ENCODE peak calls at places on chromosomes 2 and 18, in seven cellular contexts. One of them, this sample, is unnamed.
A peak's percentile ranks its signal among the peaks of the same experiment; 100 is the strongest.

GRCh38 chr2:232028631-232029030 is 67.1 kb downstream of the DIS3L2 start:
- DNase-seq in hepatocyte: no peak
- DNase-seq in heart left ventricle: no peak
- DNase-seq in neural progenitor cell: no peak
- DNase-seq in mammary epithelial cell: peak; percentile 15
- DNase-seq in uterus: no peak
- DNase-seq in adrenal gland: no peak
- DNase-seq in this sample: no peak

GRCh38 chr2:222707102-222707688 is 35.7 kb downstream of the MOGAT1 start:
- DNase-seq in mammary epithelial cell: no peak
- DNase-seq in neural progenitor cell: no peak
- DNase-seq in uterus: no peak
- DNase-seq in hepatocyte: no peak
- DNase-seq in adrenal gland: no peak
- DNase-seq in heart left ventricle: no peak
- DNase-seq in this sample: no peak

GRCh38 chr2:219769044-219770030 is 141.9 kb downstream of the SLC4A3 start:
- DNase-seq in heart left ventricle: peak; percentile 83
- DNase-seq in hepatocyte: no peak
- DNase-seq in neural progenitor cell: no peak
- DNase-seq in uterus: peak; percentile 68
- DNase-seq in adrenal gland: peak; percentile 34
- DNase-seq in mammary epithelial cell: peak; percentile 6
- DNase-seq in this sample: no peak

GRCh38 chr18:22558945-22559385 is 141.2 kb upstream of the CTAGE1 start:
- DNase-seq in hepatocyte: peak; percentile 89
- DNase-seq in adrenal gland: peak; percentile 88
- DNase-seq in mammary epithelial cell: peak; percentile 59
- DNase-seq in uterus: peak; percentile 65
- DNase-seq in heart left ventricle: peak; percentile 73
- DNase-seq in neural progenitor cell: peak; percentile 49
- DNase-seq in this sample: peak; percentile 81

GRCh38 chr18:52339891-52340371 is at the start of gene DCC:
- DNase-seq in adrenal gland: peak; percentile 16
- DNase-seq in mammary epithelial cell: peak; percentile 53
- DNase-seq in uterus: no peak
- DNase-seq in hepatocyte: peak; percentile 77
- DNase-seq in heart left ventricle: no peak
- DNase-seq in neural progenitor cell: peak; percentile 87
- DNase-seq in this sample: no peak

GRCh38 chr2:102473020-102473419 is at the start of gene SLC9A4:
- DNase-seq in mammary epithelial cell: peak; percentile 39
- DNase-seq in heart left ventricle: no peak
- DNase-seq in hepatocyte: peak; percentile 63
- DNase-seq in uterus: no peak
- DNase-seq in adrenal gland: peak; percentile 65
- DNase-seq in neural progenitor cell: peak; percentile 54
- DNase-seq in this sample: no peak

GRCh38 chr18:69998523-69998987 is 50.9 kb upstream of the CD226 start:
- DNase-seq in hepatocyte: no peak
- DNase-seq in heart left ventricle: no peak
- DNase-seq in uterus: no peak
- DNase-seq in neural progenitor cell: no peak
- DNase-seq in mammary epithelial cell: no peak
- DNase-seq in adrenal gland: no peak
- DNase-seq in this sample: no peak

GRCh38 chr2:123502926-123503325 is 522.2 kb upstream of the CNTNAP5 start:
- DNase-seq in neural progenitor cell: no peak
- DNase-seq in uterus: no peak
- DNase-seq in mammary epithelial cell: peak; percentile 93
- DNase-seq in heart left ventricle: no peak
- DNase-seq in adrenal gland: no peak
- DNase-seq in hepatocyte: no peak
- DNase-seq in this sample: no peak

GRCh38 chr18:36899289-36899688 is 70.4 kb downstream of the KIAA1328 start:
- DNase-seq in adrenal gland: no peak
- DNase-seq in heart left ventricle: no peak
- DNase-seq in mammary epithelial cell: peak; percentile 26
- DNase-seq in uterus: no peak
- DNase-seq in hepatocyte: peak; percentile 11
- DNase-seq in neural progenitor cell: peak; percentile 31
- DNase-seq in this sample: no peak

GRCh38 chr2:19540739-19541503 is 182.5 kb upstream of the OSR1 start:
- DNase-seq in uterus: no peak
- DNase-seq in neural progenitor cell: no peak
- DNase-seq in mammary epithelial cell: peak; percentile 92
- DNase-seq in heart left ventricle: no peak
- DNase-seq in adrenal gland: peak; percentile 31
- DNase-seq in hepatocyte: peak; percentile 24
- DNase-seq in this sample: no peak

GRCh38 chr2:210288376-210288775 is 26.6 kb downstream of the MYL1 start:
- DNase-seq in neural progenitor cell: no peak
- DNase-seq in heart left ventricle: no peak
- DNase-seq in adrenal gland: no peak
- DNase-seq in uterus: no peak
- DNase-seq in mammary epithelial cell: no peak
- DNase-seq in hepatocyte: no peak
- DNase-seq in this sample: no peak

GRCh38 chr18:35470440-35470839 is 27.3 kb downstream of the INO80C start:
- DNase-seq in uterus: no peak
- DNase-seq in heart left ventricle: no peak
- DNase-seq in hepatocyte: no peak
- DNase-seq in mammary epithelial cell: no peak
- DNase-seq in adrenal gland: no peak
- DNase-seq in neural progenitor cell: no peak
- DNase-seq in this sample: no peak

GRCh38 chr2:241777167-241777685 is 604 bp downstream of the GAL3ST2 start:
- DNase-seq in adrenal gland: no peak
- DNase-seq in mammary epithelial cell: no peak
- DNase-seq in neural progenitor cell: no peak
- DNase-seq in heart left ventricle: no peak
- DNase-seq in uterus: no peak
- DNase-seq in hepatocyte: no peak
- DNase-seq in this sample: peak; percentile 69

GRCh38 chr2:159249955-159250723 is 36.4 kb downstream of the WDSUB1 start:
- DNase-seq in hepatocyte: peak; percentile 47
- DNase-seq in adrenal gland: peak; percentile 85
- DNase-seq in heart left ventricle: no peak
- DNase-seq in uterus: peak; percentile 28
- DNase-seq in neural progenitor cell: no peak
- DNase-seq in mammary epithelial cell: peak; percentile 94
- DNase-seq in this sample: peak; percentile 78

GRCh38 chr2:46161329-46161728 is 135.9 kb upstream of the EPAS1 start:
- DNase-seq in neural progenitor cell: no peak
- DNase-seq in uterus: no peak
- DNase-seq in heart left ventricle: no peak
- DNase-seq in mammary epithelial cell: no peak
- DNase-seq in adrenal gland: no peak
- DNase-seq in hepatocyte: no peak
- DNase-seq in this sample: no peak

GRCh38 chr2:233638836-233639235 is 2.6 kb downstream of the UGT1A10 start:
- DNase-seq in neural progenitor cell: no peak
- DNase-seq in adrenal gland: no peak
- DNase-seq in mammary epithelial cell: no peak
- DNase-seq in heart left ventricle: no peak
- DNase-seq in uterus: no peak
- DNase-seq in hepatocyte: no peak
- DNase-seq in this sample: no peak

GRCh38 chr2:105114551-105114950 is 76.7 kb downstream of the MRPS9 start:
- DNase-seq in uterus: no peak
- DNase-seq in heart left ventricle: no peak
- DNase-seq in adrenal gland: no peak
- DNase-seq in hepatocyte: peak; percentile 72
- DNase-seq in neural progenitor cell: peak; percentile 74
- DNase-seq in mammary epithelial cell: peak; percentile 14
- DNase-seq in this sample: no peak

GRCh38 chr2:138228101-138228500 is 263.8 kb downstream of the HNMT start:
- DNase-seq in uterus: no peak
- DNase-seq in neural progenitor cell: no peak
- DNase-seq in mammary epithelial cell: no peak
- DNase-seq in hepatocyte: no peak
- DNase-seq in heart left ventricle: no peak
- DNase-seq in adrenal gland: no peak
- DNase-seq in this sample: no peak

GRCh38 chr2:47869859-47870258 is 36.4 kb downstream of the FBXO11 start:
- DNase-seq in mammary epithelial cell: no peak
- DNase-seq in hepatocyte: no peak
- DNase-seq in uterus: no peak
- DNase-seq in neural progenitor cell: peak; percentile 65
- DNase-seq in adrenal gland: no peak
- DNase-seq in heart left ventricle: no peak
- DNase-seq in this sample: no peak

GRCh38 chr2:118696786-118697465 is 150.5 kb downstream of the EN1 start:
- DNase-seq in hepatocyte: no peak
- DNase-seq in neural progenitor cell: no peak
- DNase-seq in mammary epithelial cell: no peak
- DNase-seq in uterus: no peak
- DNase-seq in adrenal gland: no peak
- DNase-seq in heart left ventricle: no peak
- DNase-seq in this sample: no peak

GRCh38 chr2:240982821-240983281 is 15.6 kb upstream of the SNED1 start:
- DNase-seq in uterus: no peak
- DNase-seq in neural progenitor cell: no peak
- DNase-seq in adrenal gland: peak; percentile 0
- DNase-seq in mammary epithelial cell: no peak
- DNase-seq in hepatocyte: no peak
- DNase-seq in heart left ventricle: peak; percentile 54
- DNase-seq in this sample: peak; percentile 42

GRCh38 chr2:179486969-179487752 is 222.5 kb upstream of the SESTD1 start:
- DNase-seq in heart left ventricle: no peak
- DNase-seq in neural progenitor cell: no peak
- DNase-seq in hepatocyte: no peak
- DNase-seq in uterus: no peak
- DNase-seq in adrenal gland: no peak
- DNase-seq in mammary epithelial cell: no peak
- DNase-seq in this sample: no peak

GRCh38 chr18:23106575-23106974 is 28.7 kb upstream of the CABLES1 start:
- DNase-seq in neural progenitor cell: no peak
- DNase-seq in hepatocyte: peak; percentile 83
- DNase-seq in heart left ventricle: no peak
- DNase-seq in uterus: no peak
- DNase-seq in adrenal gland: peak; percentile 56
- DNase-seq in mammary epithelial cell: peak; percentile 96
- DNase-seq in this sample: peak; percentile 81

GRCh38 chr2:101759162-101759561 is 61.7 kb downstream of the MAP4K4 start:
- DNase-seq in heart left ventricle: no peak
- DNase-seq in mammary epithelial cell: peak; percentile 87
- DNase-seq in hepatocyte: peak; percentile 61
- DNase-seq in neural progenitor cell: no peak
- DNase-seq in adrenal gland: peak; percentile 14
- DNase-seq in uterus: peak; percentile 46
- DNase-seq in this sample: no peak

GRCh38 chr2:217650716-217651360 is 352.0 kb downstream of the TNS1 start:
- DNase-seq in adrenal gland: peak; percentile 61
- DNase-seq in heart left ventricle: no peak
- DNase-seq in uterus: no peak
- DNase-seq in mammary epithelial cell: peak; percentile 63
- DNase-seq in neural progenitor cell: peak; percentile 83
- DNase-seq in hepatocyte: peak; percentile 88
- DNase-seq in this sample: peak; percentile 53

GRCh38 chr2:202115385-202116060 is 42.5 kb downstream of the KIAA2012 start:
- DNase-seq in mammary epithelial cell: peak; percentile 14
- DNase-seq in hepatocyte: no peak
- DNase-seq in adrenal gland: no peak
- DNase-seq in heart left ventricle: no peak
- DNase-seq in neural progenitor cell: no peak
- DNase-seq in uterus: no peak
- DNase-seq in this sample: no peak

GRCh38 chr2:226526731-226527130 is 272.9 kb downstream of the IRS1 start:
- DNase-seq in heart left ventricle: no peak
- DNase-seq in uterus: no peak
- DNase-seq in adrenal gland: no peak
- DNase-seq in neural progenitor cell: no peak
- DNase-seq in mammary epithelial cell: no peak
- DNase-seq in hepatocyte: no peak
- DNase-seq in this sample: no peak
- H3K4me3 ChIP-seq in heart left ventricle: no peak overlapping the region
- H3K4me3 ChIP-seq in uterus: no peak overlapping the region
- H3K4me3 ChIP-seq in adrenal gland: no peak overlapping the region
- H3K4me3 ChIP-seq in neural progenitor cell: no peak overlapping the region
- H3K4me3 ChIP-seq in mammary epithelial cell: no peak overlapping the region
- H3K4me3 ChIP-seq in hepatocyte: no peak overlapping the region
- H3K4me3 ChIP-seq in this sample: no peak overlapping the region

DNA sequence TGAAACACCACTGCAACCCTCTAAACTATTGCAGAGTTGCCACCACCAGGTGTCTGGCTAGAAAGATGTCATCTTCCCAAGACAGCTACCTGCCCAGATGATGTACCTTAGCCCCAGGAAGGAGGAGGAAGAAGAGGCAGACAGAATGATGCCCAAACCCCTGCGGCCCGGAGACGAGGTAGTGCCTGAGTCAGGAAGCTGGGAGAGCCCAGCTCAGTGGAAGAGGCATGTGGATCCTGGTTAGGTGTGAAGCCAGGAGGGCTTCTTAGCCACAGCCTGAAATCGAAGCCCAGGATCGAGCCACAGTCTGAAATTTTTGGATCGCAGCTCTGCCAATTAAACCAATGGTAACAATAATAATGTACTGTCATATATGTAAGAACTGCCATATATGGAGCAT is 19.1 kb upstream of the CYP1B1 start:
- DNase-seq in hepatocyte: no peak
- DNase-seq in adrenal gland: no peak
- DNase-seq in heart left ventricle: no peak
- DNase-seq in mammary epithelial cell: no peak
- DNase-seq in uterus: no peak
- DNase-seq in neural progenitor cell: no peak
- DNase-seq in this sample: no peak
- H3K27me3 ChIP-seq in hepatocyte: no peaks in the 10 kb centered on the region
- H3K27me3 ChIP-seq in adrenal gland: no peaks in the 10 kb centered on the region
- H3K27me3 ChIP-seq in heart left ventricle: no peaks in the 10 kb centered on the region
- H3K27me3 ChIP-seq in mammary epithelial cell: no peaks in the 10 kb centered on the region
- H3K27me3 ChIP-seq in uterus: no peaks in the 10 kb centered on the region
- H3K27me3 ChIP-seq in neural progenitor cell: peaks cover 44% of the 10 kb centered on the region
- H3K27me3 ChIP-seq in this sample: peaks cover 3% of the 10 kb centered on the region

GRCh38 chr2:152475982-152476381 is 141.0 kb downstream of the FMNL2 start:
- DNase-seq in mammary epithelial cell: no peak
- DNase-seq in hepatocyte: no peak
- DNase-seq in heart left ventricle: no peak
- DNase-seq in neural progenitor cell: no peak
- DNase-seq in uterus: no peak
- DNase-seq in adrenal gland: no peak
- DNase-seq in this sample: no peak
- H3K27ac ChIP-seq in mammary epithelial cell: no peak overlapping the region
- H3K27ac ChIP-seq in hepatocyte: no peak overlapping the region
- H3K27ac ChIP-seq in heart left ventricle: no peak overlapping the region
- H3K27ac ChIP-seq in neural progenitor cell: no peak overlapping the region
- H3K27ac ChIP-seq in uterus: no peak overlapping the region
- H3K27ac ChIP-seq in adrenal gland: no peak overlapping the region
- H3K27ac ChIP-seq in this sample: no peak overlapping the region

GRCh38 chr2:22703286-22703925 is 681.6 kb upstream of the KLHL29 start:
- DNase-seq in heart left ventricle: no peak
- DNase-seq in hepatocyte: peak; percentile 8
- DNase-seq in uterus: no peak
- DNase-seq in adrenal gland: no peak
- DNase-seq in neural progenitor cell: no peak
- DNase-seq in mammary epithelial cell: no peak
- DNase-seq in this sample: no peak
- H3K4me3 ChIP-seq in heart left ventricle: no peak overlapping the region
- H3K4me3 ChIP-seq in hepatocyte: no peak overlapping the region
- H3K4me3 ChIP-seq in uterus: no peak overlapping the region
- H3K4me3 ChIP-seq in adrenal gland: no peak overlapping the region
- H3K4me3 ChIP-seq in neural progenitor cell: no peak overlapping the region
- H3K4me3 ChIP-seq in mammary epithelial cell: no peak overlapping the region
- H3K4me3 ChIP-seq in this sample: no peak overlapping the region

GRCh38 chr2:27265536-27265870 is 2.7 kb upstream of the SLC30A3 start:
- DNase-seq in heart left ventricle: no peak
- DNase-seq in hepatocyte: no peak
- DNase-seq in neural progenitor cell: no peak
- DNase-seq in adrenal gland: no peak
- DNase-seq in mammary epithelial cell: no peak
- DNase-seq in uterus: no peak
- DNase-seq in this sample: no peak
- H3K27me3 ChIP-seq in heart left ventricle: peaks cover 28% of the 10 kb centered on the region
- H3K27me3 ChIP-seq in hepatocyte: peaks cover 82% of the 10 kb centered on the region
- H3K27me3 ChIP-seq in neural progenitor cell: peaks cover 80% of the 10 kb centered on the region
- H3K27me3 ChIP-seq in adrenal gland: peaks cover 7% of the 10 kb centered on the region
- H3K27me3 ChIP-seq in mammary epithelial cell: peaks cover 47% of the 10 kb centered on the region
- H3K27me3 ChIP-seq in uterus: peaks cover 21% of the 10 kb centered on the region
- H3K27me3 ChIP-seq in this sample: no peaks in the 10 kb centered on the region